ENCODE peak calls at places on chromosome 5, in four cellular contexts. One of them, this sample, is unnamed.
A peak's percentile ranks its signal among the peaks of the same experiment; 100 is the strongest.

GRCh38 chr5:61626639-61627282 is 294.7 kb downstream of the ZSWIM6 start:
- DNase-seq in SK-N-SH: no peak
- DNase-seq in K562: no peak
- DNase-seq in WTC11: no peak
- DNase-seq in this sample: no peak

GRCh38 chr5:71456362-71456743 is 902 bp downstream of the BDP1 start:
- DNase-seq in SK-N-SH: no peak
- DNase-seq in K562: no peak
- DNase-seq in WTC11: no peak
- DNase-seq in this sample: no peak

GRCh38 chr5:138504799-138505198 is 38.2 kb downstream of the ETF1 start:
- DNase-seq in SK-N-SH: no peak
- DNase-seq in K562: no peak
- DNase-seq in WTC11: no peak
- DNase-seq in this sample: no peak

GRCh38 chr5:177094224-177095087 is 7.7 kb downstream of the FGFR4 start:
- DNase-seq in SK-N-SH: peak; percentile 66
- DNase-seq in K562: no peak
- DNase-seq in WTC11: no peak
- DNase-seq in this sample: no peak

GRCh38 chr5:180354966-180355365 is 1.8 kb upstream of the GFPT2 start:
- DNase-seq in K562: no peak
- DNase-seq in WTC11: no peak
- DNase-seq in SK-N-SH: no peak
- DNase-seq in this sample: no peak

GRCh38 chr5:62457071-62457470 is 44.5 kb downstream of the IPO11 start:
- DNase-seq in SK-N-SH: no peak
- DNase-seq in K562: no peak
- DNase-seq in WTC11: no peak
- DNase-seq in this sample: no peak

GRCh38 chr5:33311893-33312292 is 128.9 kb upstream of the TARS1 start:
- DNase-seq in WTC11: no peak
- DNase-seq in SK-N-SH: no peak
- DNase-seq in K562: no peak
- DNase-seq in this sample: no peak

GRCh38 chr5:110086658-110087388 is 397.1 kb downstream of the MAN2A1 start:
- DNase-seq in K562: no peak
- DNase-seq in SK-N-SH: no peak
- DNase-seq in WTC11: no peak
- DNase-seq in this sample: no peak

GRCh38 chr5:120604898-120605297 is 140.8 kb downstream of the PRR16 start:
- DNase-seq in WTC11: no peak
- DNase-seq in SK-N-SH: no peak
- DNase-seq in K562: no peak
- DNase-seq in this sample: no peak

GRCh38 chr5:178642351-178642909 is 15.6 kb upstream of the CLK4 start:
- DNase-seq in K562: no peak
- DNase-seq in WTC11: no peak
- DNase-seq in SK-N-SH: peak; percentile 26
- DNase-seq in this sample: no peak

GRCh38 chr5:20023686-20024085 is 35.7 kb upstream of the CDH18 start:
- DNase-seq in WTC11: no peak
- DNase-seq in SK-N-SH: no peak
- DNase-seq in K562: no peak
- DNase-seq in this sample: no peak

GRCh38 chr5:112210430-112211005 is 208.6 kb downstream of the EPB41L4A start:
- DNase-seq in K562: peak; percentile 66
- DNase-seq in SK-N-SH: peak; percentile 52
- DNase-seq in WTC11: peak; percentile 38
- DNase-seq in this sample: no peak

GRCh38 chr5:9877473-9877872 is 247.3 kb upstream of the TAS2R1 start:
- DNase-seq in SK-N-SH: no peak
- DNase-seq in K562: no peak
- DNase-seq in WTC11: no peak
- DNase-seq in this sample: no peak

GRCh38 chr5:78591227-78591626 is 57.3 kb downstream of the LHFPL2 start:
- DNase-seq in K562: no peak
- DNase-seq in SK-N-SH: no peak
- DNase-seq in WTC11: no peak
- DNase-seq in this sample: no peak

GRCh38 chr5:30099634-30100033 is 1093.9 kb upstream of the CDH6 start:
- DNase-seq in SK-N-SH: no peak
- DNase-seq in K562: no peak
- DNase-seq in WTC11: no peak
- DNase-seq in this sample: no peak

GRCh38 chr5:5418006-5418405 is 4.5 kb upstream of the ICE1 start:
- DNase-seq in SK-N-SH: no peak
- DNase-seq in K562: no peak
- DNase-seq in WTC11: no peak
- DNase-seq in this sample: no peak

GRCh38 chr5:1777281-1778137 is 22.1 kb downstream of the MRPL36 start:
- DNase-seq in WTC11: peak; percentile 1
- DNase-seq in SK-N-SH: no peak
- DNase-seq in K562: no peak
- DNase-seq in this sample: no peak

GRCh38 chr5:74232281-74232680 is 408.2 kb downstream of the ENC1 start:
- DNase-seq in SK-N-SH: no peak
- DNase-seq in K562: no peak
- DNase-seq in WTC11: no peak
- DNase-seq in this sample: no peak

GRCh38 chr5:175681045-175681974 is 23.4 kb downstream of the HRH2 start:
- DNase-seq in K562: no peak
- DNase-seq in WTC11: no peak
- DNase-seq in SK-N-SH: peak; percentile 47
- DNase-seq in this sample: no peak

GRCh38 chr5:174410716-174411512 is 313.5 kb upstream of the MSX2 start:
- DNase-seq in K562: no peak
- DNase-seq in SK-N-SH: peak; percentile 61
- DNase-seq in WTC11: no peak
- DNase-seq in this sample: no peak

GRCh38 chr5:111169269-111169668 is 54.9 kb upstream of the CAMK4 start:
- DNase-seq in WTC11: no peak
- DNase-seq in K562: no peak
- DNase-seq in SK-N-SH: no peak
- DNase-seq in this sample: no peak

GRCh38 chr5:150320048-150320555 is 17.4 kb upstream of the ARSI start:
- DNase-seq in WTC11: no peak
- DNase-seq in SK-N-SH: no peak
- DNase-seq in K562: no peak
- DNase-seq in this sample: no peak

GRCh38 chr5:109246841-109247592 is 162.8 kb downstream of the PJA2 start:
- DNase-seq in WTC11: no peak
- DNase-seq in K562: no peak
- DNase-seq in SK-N-SH: no peak
- DNase-seq in this sample: no peak

GRCh38 chr5:31614147-31615030 is 24.5 kb upstream of the PDZD2 start:
- DNase-seq in SK-N-SH: no peak
- DNase-seq in WTC11: no peak
- DNase-seq in K562: no peak
- DNase-seq in this sample: no peak

GRCh38 chr5:168969341-168969863 is 331.5 kb downstream of the SLIT3 start:
- DNase-seq in SK-N-SH: no peak
- DNase-seq in K562: no peak
- DNase-seq in WTC11: no peak
- DNase-seq in this sample: no peak

GRCh38 chr5:112006721-112007120 is 249.7 kb upstream of the NREP start:
- DNase-seq in WTC11: no peak
- DNase-seq in K562: no peak
- DNase-seq in SK-N-SH: no peak
- DNase-seq in this sample: no peak

GRCh38 chr5:67301285-67301904 is 104.8 kb upstream of the CD180 start:
- DNase-seq in K562: no peak
- DNase-seq in WTC11: no peak
- DNase-seq in SK-N-SH: no peak
- DNase-seq in this sample: no peak

GRCh38 chr5:173274771-173275170 is 39.8 kb upstream of the NKX2-5 start:
- DNase-seq in K562: no peak
- DNase-seq in WTC11: no peak
- DNase-seq in SK-N-SH: no peak
- DNase-seq in this sample: no peak

GRCh38 chr5:10622810-10623209 is 58.9 kb downstream of the ANKRD33B start:
- DNase-seq in SK-N-SH: no peak
- DNase-seq in WTC11: no peak
- DNase-seq in K562: no peak
- DNase-seq in this sample: no peak

GRCh38 chr5:14668247-14668646 is 3.7 kb downstream of the OTULIN start:
- DNase-seq in K562: no peak
- DNase-seq in SK-N-SH: no peak
- DNase-seq in WTC11: no peak
- DNase-seq in this sample: peak; percentile 53

GRCh38 chr5:1274471-1274870 is 20.4 kb downstream of the TERT start:
- DNase-seq in SK-N-SH: no peak
- DNase-seq in K562: no peak
- DNase-seq in WTC11: no peak
- DNase-seq in this sample: no peak

GRCh38 chr5:111385970-111386831 is 126.1 kb downstream of the STARD4 start:
- DNase-seq in SK-N-SH: peak; percentile 60
- DNase-seq in K562: no peak
- DNase-seq in WTC11: no peak
- DNase-seq in this sample: no peak

GRCh38 chr5:74570250-74570649 is 70.3 kb downstream of the ENC1 start:
- DNase-seq in K562: no peak
- DNase-seq in SK-N-SH: no peak
- DNase-seq in WTC11: no peak
- DNase-seq in this sample: no peak

GRCh38 chr5:175253597-175253996 is 190.4 kb downstream of the DRD1 start:
- DNase-seq in SK-N-SH: no peak
- DNase-seq in WTC11: no peak
- DNase-seq in K562: no peak
- DNase-seq in this sample: no peak

GRCh38 chr5:112995764-112996618 is 19.4 kb downstream of the DCP2 start:
- DNase-seq in WTC11: peak; percentile 75
- DNase-seq in K562: peak; percentile 81
- DNase-seq in SK-N-SH: peak; percentile 56
- DNase-seq in this sample: no peak

GRCh38 chr5:135688385-135688784 is 109.6 kb upstream of the CXCL14 start:
- DNase-seq in K562: no peak
- DNase-seq in WTC11: no peak
- DNase-seq in SK-N-SH: no peak
- DNase-seq in this sample: no peak

GRCh38 chr5:62791059-62791458 is 212.4 kb downstream of the LRRC70 start:
- DNase-seq in WTC11: no peak
- DNase-seq in SK-N-SH: no peak
- DNase-seq in K562: peak; percentile 14
- DNase-seq in this sample: no peak

GRCh38 chr5:134175874-134176522 is 752 bp downstream of the SKP1 start:
- DNase-seq in K562: peak; percentile 50
- DNase-seq in WTC11: no peak
- DNase-seq in SK-N-SH: no peak
- DNase-seq in this sample: no peak

GRCh38 chr5:80780761-80781285 is 126.0 kb upstream of the DHFR start:
- DNase-seq in SK-N-SH: no peak
- DNase-seq in WTC11: no peak
- DNase-seq in K562: no peak
- DNase-seq in this sample: no peak

GRCh38 chr5:60209146-60209840 is 315.8 kb upstream of the PDE4D start:
- DNase-seq in K562: no peak
- DNase-seq in WTC11: no peak
- DNase-seq in SK-N-SH: no peak
- DNase-seq in this sample: no peak

GRCh38 chr5:60207031-60207430 is 313.5 kb upstream of the PDE4D start:
- DNase-seq in WTC11: no peak
- DNase-seq in K562: no peak
- DNase-seq in SK-N-SH: no peak
- DNase-seq in this sample: peak; percentile 40

GRCh38 chr5:60206234-60206633 is 312.7 kb upstream of the PDE4D start:
- DNase-seq in SK-N-SH: no peak
- DNase-seq in WTC11: no peak
- DNase-seq in K562: no peak
- DNase-seq in this sample: no peak

GRCh38 chr5:60210810-60211209 is 317.3 kb upstream of the PDE4D start:
- DNase-seq in SK-N-SH: no peak
- DNase-seq in K562: no peak
- DNase-seq in WTC11: peak; percentile 23
- DNase-seq in this sample: no peak

GRCh38 chr5:60208681-60209080 is 315.2 kb upstream of the PDE4D start:
- DNase-seq in K562: no peak
- DNase-seq in SK-N-SH: no peak
- DNase-seq in WTC11: no peak
- DNase-seq in this sample: no peak
- TF ChIP-seq USF1 in K562: no peak
- TF ChIP-seq USF1 in SK-N-SH: no peak
- TF ChIP-seq USF1 in WTC11: no peak
- TF ChIP-seq USF1 in this sample: no peak

GRCh38 chr5:155025890-155026289 is 12.3 kb downstream of the KIF4B start:
- DNase-seq in WTC11: no peak
- DNase-seq in SK-N-SH: no peak
- DNase-seq in K562: no peak
- DNase-seq in this sample: no peak
- TF ChIP-seq USF1 in WTC11: no peak
- TF ChIP-seq USF1 in SK-N-SH: no peak
- TF ChIP-seq USF1 in K562: no peak
- TF ChIP-seq USF1 in this sample: no peak

DNA sequence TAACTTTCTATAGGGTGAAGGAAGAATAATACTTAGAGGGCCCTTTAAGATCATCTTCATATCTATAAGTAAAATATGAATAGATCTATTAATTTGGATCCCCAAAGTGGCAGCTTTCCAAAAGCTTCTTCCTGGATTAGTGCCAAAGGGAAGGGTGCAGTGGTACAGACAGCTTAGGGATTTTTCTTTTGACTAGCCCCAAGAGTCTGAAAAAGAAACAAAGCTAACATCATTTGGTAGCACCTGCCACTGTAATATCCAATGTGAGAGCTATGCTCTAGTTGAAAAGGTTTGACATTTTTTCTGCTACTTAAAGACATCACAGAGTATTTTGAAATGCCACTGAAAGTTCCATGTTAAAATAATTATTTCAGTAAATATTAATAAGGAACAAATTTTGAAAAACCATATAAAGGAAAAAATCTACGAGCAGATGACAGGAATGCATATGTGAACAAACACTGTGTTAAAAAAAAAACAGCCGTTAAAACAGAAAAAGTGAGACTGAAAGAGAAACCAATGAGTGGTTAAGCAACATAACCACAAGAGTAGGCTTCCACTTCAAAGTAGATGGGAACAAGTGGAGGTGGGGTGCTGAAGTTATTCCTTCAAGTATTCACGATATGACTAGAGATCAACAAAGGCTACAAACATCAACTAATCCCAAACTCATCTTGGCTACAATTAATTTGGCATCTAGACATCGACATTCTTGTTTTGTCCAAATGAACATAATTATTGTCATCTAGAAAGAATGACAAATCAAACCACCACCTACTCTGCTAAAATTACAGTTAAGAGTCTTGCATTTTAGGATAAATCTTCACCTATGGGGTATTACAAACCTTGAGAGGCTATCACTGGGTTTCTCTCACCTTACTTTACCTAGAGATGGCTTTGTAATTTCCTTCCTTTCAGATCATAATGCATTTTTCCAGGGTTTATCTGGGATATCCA is 137.5 kb downstream of the CPLANE1 start:
- DNase-seq in WTC11: no peak
- DNase-seq in SK-N-SH: no peak
- DNase-seq in K562: no peak
- DNase-seq in this sample: peak; percentile 64
- TF ChIP-seq USF1 in WTC11: no peak
- TF ChIP-seq USF1 in SK-N-SH: no peak
- TF ChIP-seq USF1 in K562: no peak
- TF ChIP-seq USF1 in this sample: no peak

GRCh38 chr5:54517174-54517511 is 416 bp upstream of the SNX18 start:
- DNase-seq in SK-N-SH: no peak
- DNase-seq in WTC11: no peak
- DNase-seq in K562: no peak
- DNase-seq in this sample: no peak
- TF ChIP-seq USF1 in SK-N-SH: no peak
- TF ChIP-seq USF1 in WTC11: no peak
- TF ChIP-seq USF1 in K562: no peak
- TF ChIP-seq USF1 in this sample: no peak